ENCODE peak calls at places on chromosomes 1 and 21, in nine cellular contexts. L, S, T, A, C, I, O, N and U are unnamed samples.

GRCh38 chr1:30315185-30315960 is 408.0 kb downstream of the MATN1 start:
- DNase-seq in N (no peak), C (no peak), A (no peak), S (peak; percentile 3), L (no peak), T (no peak), I (no peak), O (peak; percentile 53), U (peak; percentile 28)

GRCh38 chr1:87335175-87335992 is 6.7 kb downstream of the LMO4 start:
- DNase-seq in L (no peak), T (no peak), C (peak; percentile 80), O (peak; percentile 86), N (peak; percentile 16), S (peak; percentile 52), A (peak; percentile 60), I (peak; percentile 85), U (peak; percentile 77)

GRCh38 chr1:76040327-76040868 is 34.1 kb upstream of the ST6GALNAC3 start:
- DNase-seq in L (no peak), N (no peak), C (no peak), O (no peak), A (no peak), S (no peak), T (no peak), I (no peak), U (no peak)

GRCh38 chr1:225823811-225824261 is 13.9 kb downstream of the EPHX1 start:
- DNase-seq in O (no peak), N (no peak), I (no peak), S (no peak), C (no peak), L (no peak), T (no peak), A (no peak), U (no peak)

GRCh38 chr1:68313736-68314594 is 81.6 kb upstream of the WLS start:
- DNase-seq in I (no peak), T (no peak), N (no peak), S (no peak), O (no peak), C (no peak), L (no peak), A (no peak), U (no peak)

GRCh38 chr1:110487676-110488075 is 31.3 kb downstream of the KCNA10 start:
- DNase-seq in C (no peak), I (no peak), S (no peak), L (no peak), O (no peak), A (no peak), N (no peak), T (no peak), U (no peak)

GRCh38 chr1:41783189-41783639 is 135.5 kb downstream of the HIVEP3 start:
- DNase-seq in A (no peak), N (no peak), C (no peak), I (no peak), L (peak; percentile 51), O (no peak), S (no peak), T (no peak), U (no peak)

GRCh38 chr1:209567788-209568187 is 15.7 kb upstream of the CAMK1G start:
- DNase-seq in O (no peak), S (no peak), L (no peak), T (no peak), N (no peak), I (no peak), A (no peak), C (no peak), U (no peak)

GRCh38 chr1:90925928-90926869 is 95.6 kb downstream of the ZNF644 start:
- DNase-seq in T (no peak), C (no peak), N (no peak), O (no peak), S (no peak), I (no peak), L (peak; percentile 34), A (no peak), U (no peak)

GRCh38 chr1:64136296-64136695 is 67.1 kb upstream of the UBE2U start:
- DNase-seq in I (no peak), N (no peak), T (no peak), L (no peak), A (no peak), S (no peak), C (no peak), O (no peak), U (no peak)

GRCh38 chr21:45330075-45330781 is 42.5 kb upstream of the POFUT2 start:
- DNase-seq in S (peak; percentile 84), C (no peak), I (peak; percentile 89), T (no peak), O (no peak), N (no peak), A (peak; percentile 88), L (peak; percentile 78), U (no peak)

GRCh38 chr1:1627261-1627841 is 4.6 kb upstream of the MMP23B start:
- DNase-seq in T (no peak), A (no peak), N (no peak), C (no peak), L (no peak), I (peak; percentile 45), S (no peak), O (no peak), U (no peak)

GRCh38 chr1:206456577-206457375 is 13.5 kb upstream of the IKBKE start:
- DNase-seq in I (no peak), C (no peak), O (no peak), L (no peak), S (no peak), N (no peak), T (no peak), A (no peak), U (no peak)

GRCh38 chr1:43671626-43672330 is 21.8 kb downstream of the KDM4A start:
- DNase-seq in L (peak; percentile 48), N (no peak), S (no peak), A (no peak), O (no peak), I (no peak), C (no peak), T (no peak), U (no peak)

GRCh38 chr1:82934069-82934468 is 1064.9 kb downstream of the TTLL7 start:
- DNase-seq in L (no peak), S (no peak), I (no peak), N (no peak), C (no peak), O (no peak), A (peak; percentile 16), T (no peak), U (no peak)

GRCh38 chr1:167090289-167090942 is at the start of gene GPA33:
- DNase-seq in C (no peak), N (no peak), S (no peak), L (no peak), I (no peak), T (no peak), O (no peak), A (no peak), U (no peak)

GRCh38 chr1:235986869-235987268 is 78.0 kb downstream of the NID1 start:
- DNase-seq in I (no peak), T (no peak), O (no peak), A (no peak), C (no peak), S (no peak), N (no peak), L (no peak), U (no peak)

GRCh38 chr21:13937236-13937635 is 273.5 kb downstream of the LIPI start:
- DNase-seq in L (no peak), C (no peak), S (no peak), T (no peak), A (no peak), N (no peak), O (no peak), I (peak; percentile 34), U (no peak)

GRCh38 chr1:903721-904270 is 19.9 kb upstream of the SAMD11 start:
- DNase-seq in T (no peak), I (peak; percentile 43), C (peak; percentile 24), S (peak; percentile 24), L (no peak), N (no peak), O (peak; percentile 75), A (no peak), U (peak; percentile 75)

GRCh38 chr1:151312439-151313225 is 14.6 kb downstream of the PI4KB start:
- DNase-seq in T (no peak), C (no peak), A (no peak), O (no peak), I (no peak), N (no peak), S (no peak), L (no peak), U (no peak)

GRCh38 chr1:50949286-50949982 is 10.6 kb downstream of the FAF1 start:
- DNase-seq in L (no peak), S (no peak), C (no peak), A (no peak), N (no peak), T (no peak), I (no peak), O (no peak), U (no peak)

GRCh38 chr1:204564835-204565234 is 48.6 kb downstream of the MDM4 start:
- DNase-seq in I (no peak), A (no peak), T (no peak), O (no peak), C (no peak), S (no peak), N (no peak), L (no peak), U (no peak)

GRCh38 chr1:160537714-160538665 is 14.9 kb upstream of the SLAMF6 start:
- DNase-seq in L (no peak), A (no peak), S (no peak), O (no peak), N (no peak), I (no peak), T (no peak), C (no peak), U (no peak)
- H3K4me3 ChIP-seq in L (no peak overlapping the region), A (no peak overlapping the region), S (no peak overlapping the region), O (no peak overlapping the region), N (no peak overlapping the region), I (no peak overlapping the region), T (no peak overlapping the region), C (no peak overlapping the region), U (no peak overlapping the region)

DNA sequence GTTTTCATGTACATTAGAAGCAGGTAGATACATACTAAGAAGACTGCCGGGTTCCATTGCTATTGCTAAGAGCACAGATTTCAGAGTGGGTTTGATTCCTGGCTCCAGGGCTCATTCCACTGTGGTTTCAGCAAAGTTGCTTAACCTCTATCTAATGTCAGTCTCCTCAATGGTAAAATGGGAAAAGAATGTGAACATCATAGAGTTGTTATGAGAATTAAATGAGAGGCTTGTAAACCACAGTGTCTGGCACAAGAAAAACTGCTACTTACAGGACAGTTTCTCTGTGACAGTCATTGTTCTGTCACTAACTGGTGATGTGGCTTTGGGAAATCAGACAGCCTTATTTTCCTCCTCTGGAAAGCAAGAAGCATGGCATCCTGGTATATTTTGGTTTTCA is 10.7 kb upstream of the PLXNA2 start:
- DNase-seq in A (no peak), C (no peak), I (no peak), O (no peak), L (no peak), S (no peak), T (no peak), N (no peak), U (peak; percentile 21)
- H3K27ac ChIP-seq in A (no peak overlapping the region), C (no peak overlapping the region), I (no peak overlapping the region), O (no peak overlapping the region), L (no peak overlapping the region), S (no peak overlapping the region), T (no peak overlapping the region), N (no peak overlapping the region), U (no peak overlapping the region)

GRCh38 chr21:15754640-15755039 is 24.9 kb downstream of the USP25 start:
- DNase-seq in N (no peak), L (no peak), T (no peak), A (no peak), O (no peak), C (no peak), S (no peak), I (no peak), U (no peak)
- H3K4me3 ChIP-seq in N (no peak overlapping the region), L (no peak overlapping the region), T (no peak overlapping the region), A (no peak overlapping the region), O (no peak overlapping the region), C (no peak overlapping the region), S (no peak overlapping the region), I (no peak overlapping the region), U (no peak overlapping the region)

GRCh38 chr1:33047290-33047689 is 10.6 kb upstream of the AK2 start:
- DNase-seq in N (no peak), I (no peak), C (no peak), S (no peak), T (no peak), A (no peak), O (no peak), L (no peak), U (no peak)
- H3K27ac ChIP-seq in N (no peak overlapping the region), I (no peak overlapping the region), C (no peak overlapping the region), S (no peak overlapping the region), T (no peak overlapping the region), A (no peak overlapping the region), O (no peak overlapping the region), L (no peak overlapping the region), U (no peak overlapping the region)